ENCODE peak calls at places on chromosome 4, in ten cellular contexts. E is esophagus squamous epithelium; A is fibroblast of lung; O is IMR-90; H is naive thymus-derived CD4-positive, alpha-beta T cell; S is lung; I is psoas muscle; F is DND-41; M is adrenal gland; Y is SK-N-SH. U is an unnamed sample.

GRCh38 chr4:48173055-48173991 is 39.3 kb upstream of the TXK start:
- DNase-seq in M (peak; percentile 10), E (no peak), H (no peak), I (no peak), S (no peak), Y (no peak), F (no peak), A (peak; percentile 68), O (peak; percentile 90), U (no peak)

GRCh38 chr4:20086067-20086466 is 165.6 kb upstream of the SLIT2 start:
- DNase-seq in I (no peak), H (no peak), S (no peak), A (no peak), F (no peak), Y (no peak), O (no peak), M (no peak), E (no peak), U (no peak)

GRCh38 chr4:137531121-137531520 is 1.2 kb downstream of the PCDH18 start:
- DNase-seq in Y (peak; percentile 10), E (no peak), M (peak; percentile 7), I (no peak), A (peak; percentile 81), O (peak; percentile 65), F (no peak), H (no peak), S (no peak), U (no peak)

GRCh38 chr4:95693594-95693993 is 144.8 kb upstream of the UNC5C start:
- DNase-seq in H (no peak), E (no peak), A (peak; percentile 29), Y (no peak), F (peak; percentile 10), I (no peak), O (peak; percentile 0), M (no peak), S (no peak), U (no peak)

GRCh38 chr4:36283912-36284465 is 2.6 kb downstream of the DTHD1 start:
- DNase-seq in S (no peak), O (no peak), M (no peak), E (no peak), A (no peak), F (no peak), I (no peak), Y (no peak), H (no peak), U (no peak)

GRCh38 chr4:52658671-52659015 is 458 bp downstream of the USP46 start:
- DNase-seq in E (no peak), H (no peak), F (peak; percentile 15), O (no peak), M (no peak), A (no peak), Y (peak; percentile 79), S (no peak), I (peak; percentile 58), U (no peak)

GRCh38 chr4:52250124-52250523 is 199.0 kb downstream of the SPATA18 start:
- DNase-seq in M (peak; percentile 23), I (peak; percentile 51), F (no peak), H (no peak), O (no peak), S (no peak), E (no peak), Y (no peak), A (no peak), U (no peak)

GRCh38 chr4:151012836-151013235 is 2.2 kb downstream of the LRBA start:
- DNase-seq in F (no peak), M (peak; percentile 8), H (no peak), S (no peak), I (no peak), O (no peak), Y (no peak), A (no peak), E (no peak), U (no peak)

GRCh38 chr4:13777341-13777740 is 149.8 kb upstream of the BOD1L1 start:
- DNase-seq in Y (no peak), O (no peak), S (no peak), E (no peak), H (no peak), A (no peak), F (no peak), M (no peak), I (no peak), U (no peak)

GRCh38 chr4:165838575-165838974 is 34.5 kb upstream of the TLL1 start:
- DNase-seq in F (no peak), O (no peak), A (no peak), E (no peak), I (no peak), S (no peak), H (no peak), M (no peak), Y (no peak), U (no peak)

GRCh38 chr4:145481164-145481941 is at the start of gene SMAD1:
- DNase-seq in M (peak; percentile 88), Y (peak; percentile 88), O (peak; percentile 82), S (peak; percentile 85), F (peak; percentile 19), H (peak; percentile 11), E (no peak), A (peak; percentile 86), I (peak; percentile 95), U (no peak)

GRCh38 chr4:98185279-98185678 is 42.0 kb upstream of the STPG2 start:
- DNase-seq in A (no peak), F (no peak), O (no peak), M (no peak), I (no peak), Y (no peak), S (no peak), H (no peak), E (no peak), U (no peak)

GRCh38 chr4:163448541-163449203 is 24.9 kb downstream of the TKTL2 start:
- DNase-seq in F (no peak), Y (no peak), S (no peak), O (peak; percentile 35), M (peak; percentile 2), A (peak; percentile 14), H (no peak), E (no peak), I (no peak), U (no peak)

GRCh38 chr4:29467044-29467717 is 1253.0 kb upstream of the PCDH7 start:
- DNase-seq in A (no peak), E (no peak), F (no peak), S (no peak), I (no peak), M (no peak), Y (no peak), O (peak; percentile 12), H (no peak), U (no peak)
- H3K9me3 ChIP-seq in A (no peaks in the 10 kb centered on the region), E (no peaks in the 10 kb centered on the region), F (no peaks in the 10 kb centered on the region), S (no peaks in the 10 kb centered on the region), I (no peaks in the 10 kb centered on the region), M (no peaks in the 10 kb centered on the region), Y (no peaks in the 10 kb centered on the region), O (no peaks in the 10 kb centered on the region), H (no peaks in the 10 kb centered on the region), U (no peaks in the 10 kb centered on the region)

GRCh38 chr4:146654976-146655761 is 16.5 kb downstream of the POU4F2 start:
- DNase-seq in E (no peak), M (no peak), A (peak; percentile 14), O (peak; percentile 7), I (no peak), S (no peak), Y (peak; percentile 84), H (no peak), F (no peak), U (no peak)
- H3K27me3 ChIP-seq in E (peaks cover under 1% of the 10 kb centered on the region), M (peaks cover 55% of the 10 kb centered on the region), A (peaks cover 6% of the 10 kb centered on the region), O (peaks cover 28% of the 10 kb centered on the region), I (peaks cover 4% of the 10 kb centered on the region), S (peaks cover 4% of the 10 kb centered on the region), Y (peaks cover 15% of the 10 kb centered on the region), H (peaks cover 15% of the 10 kb centered on the region), F (no peaks in the 10 kb centered on the region), U (peaks cover 59% of the 10 kb centered on the region)

GRCh38 chr4:29240641-29241040 is 1479.5 kb upstream of the PCDH7 start:
- DNase-seq in E (no peak), A (no peak), Y (no peak), O (no peak), M (no peak), H (no peak), I (no peak), S (no peak), F (no peak), U (no peak)
- H3K9me3 ChIP-seq in E (no peaks in the 10 kb centered on the region), A (no peaks in the 10 kb centered on the region), Y (no peaks in the 10 kb centered on the region), O (no peaks in the 10 kb centered on the region), M (no peaks in the 10 kb centered on the region), H (no peaks in the 10 kb centered on the region), I (no peaks in the 10 kb centered on the region), S (no peaks in the 10 kb centered on the region), F (no peaks in the 10 kb centered on the region), U (no peaks in the 10 kb centered on the region)

GRCh38 chr4:4839471-4839810 is 20.0 kb upstream of the MSX1 start:
- DNase-seq in F (no peak), Y (no peak), O (no peak), I (no peak), M (no peak), A (no peak), E (no peak), H (no peak), S (no peak), U (no peak)

GRCh38 chr4:4837921-4838601 is 21.4 kb upstream of the MSX1 start:
- DNase-seq in S (no peak), F (no peak), O (peak; percentile 17), E (no peak), H (no peak), I (no peak), Y (no peak), A (no peak), M (no peak), U (no peak)

GRCh38 chr4:4841156-4841555 is 18.3 kb upstream of the MSX1 start:
- DNase-seq in F (no peak), Y (no peak), S (no peak), O (no peak), M (no peak), E (no peak), H (no peak), A (no peak), I (peak; percentile 4), U (no peak)

GRCh38 chr4:4838602-4839470 is 20.6 kb upstream of the MSX1 start:
- DNase-seq in E (no peak), F (no peak), S (no peak), I (peak; percentile 15), O (no peak), H (no peak), A (no peak), Y (no peak), M (no peak), U (no peak)

GRCh38 chr4:4840351-4840750 is 19.1 kb upstream of the MSX1 start:
- DNase-seq in M (no peak), I (peak; percentile 35), O (no peak), E (no peak), H (no peak), F (no peak), A (no peak), S (no peak), Y (no peak), U (no peak)
- H3K27me3 ChIP-seq in M (no peaks in the 10 kb centered on the region), I (peaks cover 7% of the 10 kb centered on the region), O (peaks cover 24% of the 10 kb centered on the region), E (no peaks in the 10 kb centered on the region), H (no peaks in the 10 kb centered on the region), F (no peaks in the 10 kb centered on the region), A (no peaks in the 10 kb centered on the region), S (no peaks in the 10 kb centered on the region), Y (no peaks in the 10 kb centered on the region), U (peaks cover 2% of the 10 kb centered on the region)

U was measured in CD4-positive, CD25-positive, alpha-beta regulatory T cell.